ENCODE peak calls at places on chromosomes 11 and 22, in seven cellular contexts. One of them, this sample, is unnamed.

GRCh38 chr11:119607726-119608125 is 121.3 kb downstream of the NECTIN1 start:
- DNase-seq in T-helper 2 cell: no peak
- DNase-seq in colonic mucosa: no peak
- DNase-seq in NAMALWA: no peak
- DNase-seq in neural crest cell: no peak
- DNase-seq in A549: no peak
- DNase-seq in NCI-H460: no peak
- DNase-seq in this sample: no peak

GRCh38 chr11:61265357-61265756 is 24.4 kb downstream of the PGA5 start:
- DNase-seq in T-helper 2 cell: no peak
- DNase-seq in colonic mucosa: no peak
- DNase-seq in NAMALWA: no peak
- DNase-seq in neural crest cell: no peak
- DNase-seq in A549: no peak
- DNase-seq in NCI-H460: no peak
- DNase-seq in this sample: no peak

GRCh38 chr11:69700278-69701140 is 3.3 kb downstream of the FGF19 start:
- DNase-seq in T-helper 2 cell: no peak
- DNase-seq in colonic mucosa: no peak
- DNase-seq in NAMALWA: no peak
- DNase-seq in neural crest cell: no peak
- DNase-seq in A549: peak; percentile 59
- DNase-seq in NCI-H460: no peak
- DNase-seq in this sample: no peak

GRCh38 chr11:995058-995751 is 41.3 kb downstream of the MUC6 start:
- DNase-seq in T-helper 2 cell: no peak
- DNase-seq in colonic mucosa: no peak
- DNase-seq in NAMALWA: peak; percentile 32
- DNase-seq in neural crest cell: no peak
- DNase-seq in A549: peak; percentile 36
- DNase-seq in NCI-H460: no peak
- DNase-seq in this sample: no peak

GRCh38 chr11:132035736-132036135 is 665.3 kb downstream of the NTM start:
- DNase-seq in T-helper 2 cell: no peak
- DNase-seq in colonic mucosa: no peak
- DNase-seq in NAMALWA: no peak
- DNase-seq in neural crest cell: no peak
- DNase-seq in A549: no peak
- DNase-seq in NCI-H460: no peak
- DNase-seq in this sample: no peak

GRCh38 chr11:117315285-117316196 is 515 bp downstream of the BACE1 start:
- DNase-seq in T-helper 2 cell: no peak
- DNase-seq in colonic mucosa: no peak
- DNase-seq in NAMALWA: no peak
- DNase-seq in neural crest cell: no peak
- DNase-seq in A549: no peak
- DNase-seq in NCI-H460: no peak
- DNase-seq in this sample: no peak

GRCh38 chr11:706439-706956 is 467 bp downstream of the EPS8L2 start:
- DNase-seq in T-helper 2 cell: no peak
- DNase-seq in colonic mucosa: peak; percentile 54
- DNase-seq in NAMALWA: no peak
- DNase-seq in neural crest cell: no peak
- DNase-seq in A549: peak; percentile 61
- DNase-seq in NCI-H460: no peak
- DNase-seq in this sample: no peak

GRCh38 chr22:30969532-30970355 is 679 bp downstream of the TUG1 start:
- DNase-seq in T-helper 2 cell: peak; percentile 10
- DNase-seq in colonic mucosa: peak; percentile 53
- DNase-seq in NAMALWA: peak; percentile 69
- DNase-seq in neural crest cell: no peak
- DNase-seq in A549: peak; percentile 44
- DNase-seq in NCI-H460: no peak
- DNase-seq in this sample: no peak

GRCh38 chr22:37747090-37747714 is 50.4 kb downstream of the TRIOBP start:
- DNase-seq in T-helper 2 cell: no peak
- DNase-seq in colonic mucosa: peak; percentile 60
- DNase-seq in NAMALWA: no peak
- DNase-seq in neural crest cell: no peak
- DNase-seq in A549: peak; percentile 55
- DNase-seq in NCI-H460: no peak
- DNase-seq in this sample: no peak

GRCh38 chr22:49349841-49350381 is 477.8 kb downstream of the BRD1 start:
- DNase-seq in T-helper 2 cell: no peak
- DNase-seq in colonic mucosa: no peak
- DNase-seq in NAMALWA: no peak
- DNase-seq in neural crest cell: no peak
- DNase-seq in A549: no peak
- DNase-seq in NCI-H460: no peak
- DNase-seq in this sample: no peak

GRCh38 chr11:1570896-1571759 is 943 bp downstream of the DUSP8 start:
- DNase-seq in T-helper 2 cell: no peak
- DNase-seq in colonic mucosa: peak; percentile 31
- DNase-seq in NAMALWA: no peak
- DNase-seq in neural crest cell: no peak
- DNase-seq in A549: no peak
- DNase-seq in NCI-H460: no peak
- DNase-seq in this sample: no peak